ENCODE peak calls at places on chromosomes 11 and 22, in seven cellular contexts. K is fibroblast of pulmonary artery, L is ovary, I is heart right ventricle, C is NB4, Z is lower lobe of right lung, G is GM23338. H is an unnamed sample.
A peak's percentile ranks its signal among the peaks of the same experiment; 100 is the strongest.

GRCh38 chr11:76624515-76625379 is 45.8 kb downstream of the LRRC32 start:
- DNase-seq in K (no peak), L (no peak), I (no peak), C (no peak), Z (no peak), G (no peak), H (no peak)

GRCh38 chr11:87295237-87295636 is 257.5 kb downstream of the TMEM135 start:
- DNase-seq in C (no peak), K (no peak), Z (no peak), G (peak; percentile 15), L (no peak), I (no peak), H (no peak)

GRCh38 chr11:79253280-79253679 is 187.6 kb downstream of the TENM4 start:
- DNase-seq in Z (no peak), C (no peak), K (no peak), I (no peak), L (no peak), G (no peak), H (no peak)

GRCh38 chr11:114229062-114229450 is 67.1 kb upstream of the NNMT start:
- DNase-seq in K (no peak), I (no peak), C (no peak), G (no peak), L (no peak), Z (no peak), H (no peak)

GRCh38 chr11:67996622-67997459 is 7.1 kb downstream of the UNC93B1 start:
- DNase-seq in C (peak; percentile 59), K (peak; percentile 39), Z (peak; percentile 87), G (peak; percentile 95), I (peak; percentile 67), L (peak; percentile 47), H (peak; percentile 58)

GRCh38 chr22:30196141-30196866 is 50.3 kb downstream of the LIF start:
- DNase-seq in C (peak; percentile 86), G (peak; percentile 94), Z (peak; percentile 87), L (no peak), I (peak; percentile 74), K (peak; percentile 100), H (peak; percentile 100)

GRCh38 chr11:70535191-70535971 is 137.1 kb downstream of the CTTN start:
- DNase-seq in K (no peak), G (no peak), L (no peak), C (no peak), I (no peak), Z (no peak), H (no peak)

GRCh38 chr11:12995211-12995610 is 13.9 kb upstream of the RASSF10 start:
- DNase-seq in Z (no peak), C (no peak), G (no peak), L (no peak), I (no peak), K (peak; percentile 85), H (peak; percentile 20)

GRCh38 chr22:32310777-32311176 is 46.9 kb upstream of the RFPL3 start:
- DNase-seq in Z (no peak), L (no peak), K (no peak), G (no peak), I (no peak), C (no peak), H (no peak)

GRCh38 chr22:46674367-46674781 is 54.2 kb downstream of the GRAMD4 start:
- DNase-seq in G (no peak), K (no peak), Z (peak; percentile 72), I (peak; percentile 66), L (no peak), C (no peak), H (no peak)

DNA sequence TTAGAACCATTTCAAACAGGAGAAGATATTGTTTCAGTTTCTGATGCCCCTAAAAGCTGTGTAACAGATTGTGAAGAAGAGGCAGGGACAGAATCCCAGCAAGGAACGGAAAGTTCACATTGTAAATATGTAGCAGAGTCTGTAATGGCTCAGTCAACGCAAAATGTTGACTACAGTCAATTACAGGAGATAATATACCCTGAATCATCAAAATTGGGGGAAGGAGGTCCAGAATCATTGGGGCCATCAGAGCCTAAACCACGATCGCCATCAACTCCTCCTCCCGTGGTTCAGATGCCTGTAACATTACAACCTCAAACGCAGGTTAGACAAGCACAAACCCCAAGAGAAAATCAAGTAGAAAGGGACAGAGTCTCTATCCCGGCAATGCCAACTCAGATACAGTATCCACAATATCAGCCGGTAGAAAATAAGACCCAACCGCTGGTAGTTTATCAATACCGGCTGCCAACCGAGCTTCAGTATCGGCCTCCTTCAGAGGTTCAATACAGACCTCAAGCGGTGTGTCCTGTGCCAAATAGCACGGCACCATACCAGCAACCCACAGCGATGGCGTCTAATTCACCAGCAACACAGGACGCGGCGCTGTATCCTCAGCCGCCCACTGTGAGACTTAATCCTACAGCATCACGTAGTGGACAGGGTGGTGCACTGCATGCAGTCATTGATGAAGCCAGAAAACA is 40.8 kb downstream of the IGLL1 start:
- DNase-seq in I (peak; percentile 69), C (peak; percentile 82), G (peak; percentile 95), L (peak; percentile 80), Z (peak; percentile 81), K (peak; percentile 87), H (peak; percentile 87)
- TF ChIP-seq CTCF in I (peak; percentile 82), C (peak; percentile 82), G (peak; percentile 96), L (peak; percentile 97), Z (peak; percentile 84), K (peak; percentile 78), H (peak; percentile 83)

DNA sequence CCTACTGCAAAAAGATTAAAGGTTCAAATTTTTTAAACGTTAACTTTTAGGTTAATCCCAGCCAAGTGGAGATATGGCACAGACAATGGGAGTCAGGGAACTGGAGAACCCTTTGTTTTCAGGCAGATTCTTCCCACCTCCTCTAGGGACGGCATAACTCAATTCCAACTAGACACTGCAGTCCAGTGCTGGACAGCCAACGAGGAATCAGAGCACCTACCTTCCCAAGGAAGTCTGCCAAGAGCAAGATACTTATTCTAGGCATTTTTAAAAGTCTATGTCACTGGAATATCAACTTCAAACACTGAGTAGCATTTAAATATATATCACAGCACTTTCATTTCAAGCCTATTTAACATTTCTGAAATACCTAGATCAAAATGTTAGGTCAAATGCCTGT is 7.3 kb downstream of the CADM1 start:
- DNase-seq in Z (no peak), L (no peak), G (no peak), C (no peak), K (no peak), I (no peak), H (no peak)
- TF ChIP-seq CTCF in Z (no peak), L (no peak), G (no peak), C (no peak), K (no peak), I (no peak), H (no peak)

DNA sequence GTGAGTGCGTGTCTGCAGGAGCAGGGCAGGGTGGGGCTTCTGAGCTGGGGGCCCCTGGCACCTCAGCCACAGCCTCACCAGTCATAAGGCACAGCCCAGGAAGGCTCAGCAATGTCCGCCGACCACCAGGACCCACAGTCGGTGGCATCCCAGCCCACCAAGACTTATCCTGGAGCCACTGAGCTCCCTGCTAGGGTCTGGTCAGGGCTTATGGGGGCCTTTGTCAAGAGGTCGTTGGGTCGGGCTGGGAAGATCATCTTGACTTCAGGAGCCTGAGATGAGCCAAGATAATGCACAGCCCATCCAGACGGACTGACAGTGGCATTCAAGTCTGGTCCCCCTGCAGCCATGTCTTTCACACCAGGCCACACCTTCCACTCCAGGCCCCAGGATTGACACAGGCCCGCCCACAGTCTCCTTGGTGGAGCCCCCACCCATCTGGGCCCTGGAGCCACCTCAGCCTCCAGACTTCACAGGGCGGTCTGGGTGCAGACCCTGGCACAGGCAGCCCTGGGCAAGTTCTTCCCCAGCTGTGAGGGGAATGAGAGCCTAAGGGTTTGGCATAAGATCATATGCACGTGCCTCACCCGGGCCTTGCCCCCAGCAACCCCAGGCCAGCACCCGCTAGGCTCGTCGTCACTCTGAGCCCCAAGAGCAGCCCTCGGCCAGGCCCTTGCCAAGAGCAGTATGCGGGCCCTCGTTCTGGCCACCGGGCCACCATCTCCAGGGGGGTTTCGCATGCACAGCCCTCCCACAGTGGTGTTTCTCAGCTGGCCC is 70.2 kb upstream of the KCNQ1OT1 start:
- DNase-seq in L (peak; percentile 16), K (no peak), C (no peak), G (no peak), Z (peak; percentile 40), I (no peak), H (no peak)
- TF ChIP-seq CTCF in L (no peak), K (no peak), C (no peak), G (no peak), Z (no peak), I (no peak), H (no peak)

DNA sequence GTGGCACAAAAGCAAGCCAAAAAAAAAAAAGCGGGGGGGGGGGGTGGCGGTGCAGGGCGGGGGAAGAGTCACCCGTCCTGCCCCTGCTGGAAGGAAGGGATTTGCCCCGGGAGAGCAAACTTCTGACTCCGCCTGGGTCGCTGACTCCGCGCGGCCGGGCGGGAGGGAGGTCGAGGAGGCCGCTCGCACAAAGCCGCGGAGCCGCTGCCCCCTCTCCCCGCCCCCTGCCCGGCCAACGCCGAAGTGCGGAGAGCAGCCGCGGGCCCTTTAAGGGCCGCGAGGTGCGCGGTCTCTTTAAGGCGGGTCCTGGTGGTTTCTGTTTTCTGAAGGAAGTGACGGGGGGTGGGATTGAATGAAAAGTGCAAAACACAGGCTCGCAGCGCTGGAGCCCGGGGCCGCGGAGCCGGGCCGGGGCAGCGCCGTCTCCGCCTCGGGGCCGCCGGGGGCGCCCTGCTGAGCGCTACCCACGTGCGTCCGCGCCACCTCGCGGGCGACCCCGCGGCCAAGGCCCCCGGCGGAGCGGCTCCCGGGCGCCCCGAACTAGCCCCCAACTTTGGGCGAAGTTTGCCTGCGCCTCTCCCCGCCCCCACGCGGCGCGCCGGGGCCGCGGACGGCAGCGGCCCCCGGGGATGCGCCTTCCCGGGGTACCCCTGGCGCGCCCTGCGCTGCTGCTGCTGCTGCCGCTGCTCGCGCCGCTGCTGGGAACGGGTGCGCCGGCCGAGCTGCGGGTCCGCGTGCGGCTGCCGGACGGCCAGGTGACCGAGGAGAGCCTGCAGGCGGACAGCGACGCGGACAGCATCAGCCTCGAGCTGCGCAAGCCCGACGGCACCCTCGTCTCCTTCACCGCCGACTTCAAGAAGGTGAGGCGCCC is at the start of gene OAF:
- DNase-seq in L (peak; percentile 80), G (peak; percentile 94), Z (peak; percentile 67), C (peak; percentile 96), I (peak; percentile 82), K (peak; percentile 85), H (peak; percentile 91)
- TF ChIP-seq CTCF in L (peak; percentile 33), G (no peak), Z (peak; percentile 17), C (no peak), I (no peak), K (no peak), H (no peak)

DNA sequence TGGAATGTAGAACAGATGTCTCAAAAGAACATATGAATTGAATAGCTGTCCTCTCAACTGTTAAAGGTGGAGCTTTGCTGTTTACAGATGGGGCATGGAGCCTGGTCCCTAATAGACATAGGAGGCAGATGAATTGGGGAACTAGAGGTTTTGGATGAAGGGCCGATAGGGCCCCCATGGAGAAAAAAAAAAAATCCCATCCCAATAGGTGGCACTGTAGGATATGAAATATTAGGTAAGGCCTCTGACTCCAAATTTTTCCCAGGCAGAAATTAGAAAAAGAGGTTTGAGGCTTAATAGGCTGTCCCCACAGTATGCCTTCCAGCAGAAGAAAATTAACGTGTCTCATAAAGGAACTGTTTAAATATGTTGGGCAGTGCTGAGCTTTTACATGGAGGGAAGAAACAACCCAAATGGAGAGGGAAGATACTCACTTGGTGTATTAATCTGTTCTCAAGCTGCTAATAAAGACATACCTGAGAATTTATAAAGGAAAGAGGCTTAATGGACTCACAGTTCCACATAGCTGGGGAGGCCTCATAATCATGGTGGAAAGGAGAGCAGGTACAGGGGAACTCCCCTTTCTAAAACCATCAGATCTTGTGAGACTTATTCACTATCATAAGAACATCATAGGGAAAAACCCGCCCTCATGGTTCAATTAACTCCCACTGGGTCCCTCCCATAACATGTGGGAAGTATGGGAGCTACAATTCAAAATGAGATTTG is 30.1 kb upstream of the TMEM45B start:
- DNase-seq in I (no peak), L (no peak), Z (no peak), C (peak; percentile 67), K (peak; percentile 49), G (peak; percentile 39), H (peak; percentile 56)
- TF ChIP-seq CTCF in I (no peak), L (no peak), Z (peak; percentile 29), C (peak; percentile 21), K (peak; percentile 42), G (peak; percentile 34), H (peak; percentile 31)

GRCh38 chr11:117428856-117429229 is 101.2 kb downstream of the CEP164 start:
- DNase-seq in K (no peak), G (peak; percentile 37), C (no peak), Z (no peak), I (no peak), L (no peak), H (no peak)
- TF ChIP-seq CTCF in K (no peak), G (peak; percentile 41), C (no peak), Z (no peak), I (no peak), L (no peak), H (no peak)